ENCODE peak calls at places on chromosomes 7 and 10, in ten cellular contexts. D, F, C, L, E, R, Z, Y, S and P are unnamed samples.

GRCh38 chr10:123724747-123725146 is 58.6 kb downstream of the GPR26 start:
- DNase-seq in D (no peak), F (no peak), C (no peak), L (no peak), E (no peak), R (no peak), Z (no peak), Y (no peak), S (peak), P (peak)

GRCh38 chr7:31437466-31437865 is 76.4 kb upstream of the ITPRID1 start:
- DNase-seq in D (peak), F (no peak), C (no peak), L (no peak), E (no peak), R (no peak), Z (no peak), Y (no peak), S (no peak), P (no peak)

GRCh38 chr10:96023168-96023567 is 20.2 kb upstream of the CCNJ start:
- DNase-seq in D (no peak), F (no peak), C (no peak), L (no peak), E (no peak), R (no peak), Z (no peak), Y (no peak), S (no peak), P (no peak)

GRCh38 chr10:118712930-118713634 is 41.7 kb downstream of the CACUL1 start:
- DNase-seq in D (no peak), F (no peak), C (no peak), L (no peak), E (no peak), R (no peak), Z (no peak), Y (no peak), S (no peak), P (no peak)

GRCh38 chr7:66283003-66283920 is 78.1 kb downstream of the TPST1 start:
- DNase-seq in D (peak), F (no peak), C (no peak), L (peak), E (no peak), R (no peak), Z (no peak), Y (peak), S (no peak), P (no peak)

GRCh38 chr7:105673367-105674188 is 92.3 kb upstream of the EFCAB10 start:
- DNase-seq in D (no peak), F (no peak), C (no peak), L (no peak), E (peak), R (no peak), Z (peak), Y (no peak), S (peak), P (no peak)

GRCh38 chr10:60382946-60383681 is 6.6 kb downstream of the ANK3 start:
- DNase-seq in D (peak), F (no peak), C (no peak), L (no peak), E (no peak), R (no peak), Z (no peak), Y (peak), S (no peak), P (no peak)

GRCh38 chr7:40714338-40715052 is 579.7 kb downstream of the SUGCT start:
- DNase-seq in D (no peak), F (no peak), C (no peak), L (no peak), E (no peak), R (no peak), Z (no peak), Y (peak), S (no peak), P (no peak)

GRCh38 chr7:4951903-4952636 is 6.9 kb downstream of the MMD2 start:
- DNase-seq in D (no peak), F (no peak), C (no peak), L (no peak), E (no peak), R (no peak), Z (no peak), Y (peak), S (no peak), P (no peak)

GRCh38 chr7:12458520-12459131 is 55.0 kb upstream of the VWDE start:
- DNase-seq in D (peak), F (no peak), C (no peak), L (peak), E (no peak), R (no peak), Z (no peak), Y (peak), S (no peak), P (no peak)

GRCh38 chr7:138892808-138893207 is 88.4 kb downstream of the KIAA1549 start:
- DNase-seq in D (peak), F (no peak), C (no peak), L (no peak), E (no peak), R (no peak), Z (peak), Y (no peak), S (no peak), P (no peak)

GRCh38 chr7:88106430-88106829 is 113.4 kb downstream of the SRI start:
- DNase-seq in D (no peak), F (no peak), C (no peak), L (no peak), E (no peak), R (no peak), Z (no peak), Y (no peak), S (no peak), P (no peak)

DNA sequence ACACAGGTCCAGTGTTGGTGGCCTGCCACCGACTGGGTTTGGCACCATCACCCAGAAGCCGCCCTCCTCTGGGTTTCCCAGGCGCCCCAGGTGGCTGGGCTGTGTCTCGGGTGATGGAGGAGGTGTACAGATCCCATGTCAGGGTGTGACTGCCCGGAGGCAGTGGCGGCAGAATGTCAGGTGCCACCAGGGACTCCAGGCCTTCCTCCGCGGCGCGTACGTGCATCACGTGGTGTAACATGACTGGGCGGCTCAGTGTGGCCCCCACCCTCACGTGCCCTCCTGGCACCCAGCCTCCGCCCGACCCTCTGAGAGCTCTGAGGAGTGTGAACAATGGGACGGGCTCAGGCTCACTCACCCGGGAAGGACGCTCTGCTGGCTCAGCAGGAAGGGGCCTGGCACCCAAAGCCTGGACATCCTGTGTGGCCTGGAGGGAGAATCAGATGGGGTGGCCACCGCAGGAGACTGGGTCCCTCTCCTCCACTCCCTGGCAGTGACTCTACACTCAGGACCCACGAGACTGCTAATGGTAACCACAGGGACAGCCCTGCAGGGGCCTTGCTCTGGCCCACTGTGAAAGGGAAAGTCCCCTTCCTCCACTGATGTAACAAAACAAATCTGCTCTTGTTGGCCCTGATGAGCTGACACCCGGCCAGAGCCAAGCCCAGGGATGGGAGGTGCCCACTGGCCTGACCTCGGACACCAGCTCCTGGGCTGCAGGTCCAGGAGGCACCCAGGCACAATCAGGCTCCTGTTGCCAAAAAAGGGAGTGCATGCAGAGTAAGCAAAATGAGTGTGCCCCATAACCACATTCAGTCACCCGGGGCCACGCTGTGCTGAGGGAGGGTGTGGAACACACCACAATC is 164.8 kb downstream of the PRKAG2 start:
- DNase-seq in D (no peak), F (no peak), C (no peak), L (no peak), E (no peak), R (no peak), Z (peak), Y (no peak), S (no peak), P (no peak)
- TF ChIP-seq CTCF in D (no peak), F (no peak), C (no peak), L (no peak), E (no peak), R (no peak), Z (no peak), Y (no peak), S (no peak), P (no peak)

GRCh38 chr10:71435571-71436267 is 39.0 kb downstream of the CDH23 start:
- DNase-seq in D (no peak), F (no peak), C (no peak), L (no peak), E (peak), R (no peak), Z (peak), Y (no peak), S (peak), P (no peak)
- H3K4me3 ChIP-seq in D (no peak), F (no peak), C (no peak), L (no peak), E (no peak), R (no peak), Z (no peak), Y (no peak), S (no peak), P (no peak)

DNA sequence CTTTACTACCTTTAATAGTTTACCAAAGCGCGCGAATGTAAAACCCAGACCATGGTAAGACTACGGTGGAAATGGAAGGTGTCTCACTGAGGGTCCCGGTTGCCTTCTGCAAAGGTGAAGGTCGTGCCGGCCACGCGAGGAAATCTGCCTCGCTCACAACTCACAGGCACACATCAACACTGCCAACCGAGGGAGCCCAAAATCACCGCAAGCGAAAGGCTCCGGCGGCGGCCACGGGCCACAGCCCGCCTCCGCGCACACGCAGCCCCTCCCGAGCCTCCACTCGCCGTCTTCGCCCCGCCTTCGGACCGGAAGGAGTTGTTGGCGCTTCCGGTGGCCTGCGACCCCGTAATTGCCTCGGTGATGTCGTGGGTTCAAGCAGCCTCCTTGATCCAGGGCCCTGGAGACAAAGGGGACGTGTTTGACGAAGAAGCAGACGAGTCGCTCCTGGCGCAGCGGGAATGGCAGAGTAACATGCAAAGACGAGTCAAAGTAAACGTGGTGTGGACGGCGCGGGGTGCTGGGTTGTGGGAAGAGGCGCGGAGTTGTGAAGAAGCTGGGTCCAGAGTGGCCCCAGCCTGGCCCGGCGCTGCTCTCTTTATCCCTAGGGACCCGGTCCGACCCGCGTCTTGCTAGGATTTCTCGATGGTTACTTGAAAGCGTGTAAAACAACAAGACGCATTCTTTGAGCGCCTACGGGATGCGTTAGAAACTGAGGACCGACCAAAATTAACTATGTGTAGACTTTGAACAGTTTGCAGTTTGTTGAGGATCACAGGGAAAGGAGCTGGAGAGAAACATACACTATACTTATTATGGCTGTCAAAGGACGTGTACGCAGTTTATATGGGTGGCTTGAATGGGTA is at the start of gene YAE1:
- DNase-seq in D (peak), F (peak), C (peak), L (peak), E (peak), R (peak), Z (peak), Y (peak), S (peak), P (peak)
- TF ChIP-seq POLR2A in D (peak), F (peak), C (peak), L (peak), E (peak), R (peak), Z (peak), Y (peak), S (peak), P (no peak)

GRCh38 chr10:17465328-17466125 is 11.1 kb upstream of the ST8SIA6 start:
- DNase-seq in D (no peak), F (no peak), C (no peak), L (no peak), E (no peak), R (no peak), Z (no peak), Y (no peak), S (no peak), P (no peak)

GRCh38 chr10:17472481-17473227 is 18.3 kb upstream of the ST8SIA6 start:
- DNase-seq in D (no peak), F (no peak), C (no peak), L (no peak), E (no peak), R (no peak), Z (no peak), Y (no peak), S (no peak), P (no peak)

GRCh38 chr10:17473228-17473950 is 19.0 kb upstream of the ST8SIA6 start:
- DNase-seq in D (no peak), F (no peak), C (no peak), L (no peak), E (no peak), R (no peak), Z (no peak), Y (no peak), S (no peak), P (no peak)

GRCh38 chr10:17474595-17474994 is 20.2 kb upstream of the ST8SIA6 start:
- DNase-seq in D (peak), F (no peak), C (no peak), L (peak), E (no peak), R (no peak), Z (no peak), Y (peak), S (no peak), P (no peak)

GRCh38 chr10:17470246-17470645 is 15.9 kb upstream of the ST8SIA6 start:
- DNase-seq in D (no peak), F (no peak), C (no peak), L (no peak), E (no peak), R (no peak), Z (no peak), Y (no peak), S (no peak), P (no peak)
- TF ChIP-seq CTCF in D (no peak), F (no peak), C (no peak), L (no peak), E (no peak), R (no peak), Z (no peak), Y (no peak), S (no peak), P (no peak)

GRCh38 chr7:975702-976473 is 539 bp upstream of the COX19 start:
- DNase-seq in D (no peak), F (no peak), C (no peak), L (no peak), E (no peak), R (no peak), Z (no peak), Y (no peak), S (no peak), P (no peak)
- H3K4me3 ChIP-seq in D (peak), F (peak), C (peak), L (peak), E (peak), R (peak), Z (peak), Y (peak), S (peak), P (no peak)